ENCODE peak calls at places on chromosomes 11 and 22, in six cellular contexts. One of them, this sample, is unnamed.

GRCh38 chr11:3613998-3614741 is 27.6 kb downstream of the ART5 start:
- DNase-seq in nucleus accumbens: no peak
- DNase-seq in NCI-H1417: no peak
- DNase-seq in stimulated activated CD4-positive, alpha-beta T cell treated with anti-CD3 and anti-CD28 coated beads, TNF-alpha, amount 100 ng/mL, for 48 hours: no peak
- DNase-seq in fibroblast of mammary gland: no peak
- DNase-seq in stimulated activated CD8-positive, alpha-beta memory T cell treated with anti-CD3 and anti-CD28 coated beads, Interleukin-4, amount 100 ng/mL, for 48 hours: no peak
- DNase-seq in this sample: no peak

GRCh38 chr11:132872223-132872622 is 660.1 kb downstream of the OPCML start:
- DNase-seq in NCI-H1417: peak; percentile 22
- DNase-seq in nucleus accumbens: no peak
- DNase-seq in stimulated activated CD8-positive, alpha-beta memory T cell treated with anti-CD3 and anti-CD28 coated beads, Interleukin-4, amount 100 ng/mL, for 48 hours: no peak
- DNase-seq in stimulated activated CD4-positive, alpha-beta T cell treated with anti-CD3 and anti-CD28 coated beads, TNF-alpha, amount 100 ng/mL, for 48 hours: no peak
- DNase-seq in fibroblast of mammary gland: no peak
- DNase-seq in this sample: no peak

GRCh38 chr11:108556019-108556418 is 37.5 kb downstream of the EXPH5 start:
- DNase-seq in fibroblast of mammary gland: no peak
- DNase-seq in stimulated activated CD8-positive, alpha-beta memory T cell treated with anti-CD3 and anti-CD28 coated beads, Interleukin-4, amount 100 ng/mL, for 48 hours: no peak
- DNase-seq in NCI-H1417: no peak
- DNase-seq in stimulated activated CD4-positive, alpha-beta T cell treated with anti-CD3 and anti-CD28 coated beads, TNF-alpha, amount 100 ng/mL, for 48 hours: no peak
- DNase-seq in nucleus accumbens: no peak
- DNase-seq in this sample: no peak

GRCh38 chr11:68343761-68344256 is 31.4 kb downstream of the LRP5 start:
- DNase-seq in NCI-H1417: peak; percentile 79
- DNase-seq in stimulated activated CD8-positive, alpha-beta memory T cell treated with anti-CD3 and anti-CD28 coated beads, Interleukin-4, amount 100 ng/mL, for 48 hours: no peak
- DNase-seq in stimulated activated CD4-positive, alpha-beta T cell treated with anti-CD3 and anti-CD28 coated beads, TNF-alpha, amount 100 ng/mL, for 48 hours: no peak
- DNase-seq in fibroblast of mammary gland: no peak
- DNase-seq in nucleus accumbens: no peak
- DNase-seq in this sample: no peak

GRCh38 chr11:23509023-23509422 is 648.7 kb upstream of the CCDC179 start:
- DNase-seq in fibroblast of mammary gland: peak; percentile 60
- DNase-seq in stimulated activated CD8-positive, alpha-beta memory T cell treated with anti-CD3 and anti-CD28 coated beads, Interleukin-4, amount 100 ng/mL, for 48 hours: no peak
- DNase-seq in stimulated activated CD4-positive, alpha-beta T cell treated with anti-CD3 and anti-CD28 coated beads, TNF-alpha, amount 100 ng/mL, for 48 hours: no peak
- DNase-seq in nucleus accumbens: no peak
- DNase-seq in NCI-H1417: no peak
- DNase-seq in this sample: no peak

GRCh38 chr11:3004481-3004880 is 12.4 kb upstream of the NAP1L4 start:
- DNase-seq in NCI-H1417: no peak
- DNase-seq in stimulated activated CD8-positive, alpha-beta memory T cell treated with anti-CD3 and anti-CD28 coated beads, Interleukin-4, amount 100 ng/mL, for 48 hours: no peak
- DNase-seq in fibroblast of mammary gland: no peak
- DNase-seq in stimulated activated CD4-positive, alpha-beta T cell treated with anti-CD3 and anti-CD28 coated beads, TNF-alpha, amount 100 ng/mL, for 48 hours: no peak
- DNase-seq in nucleus accumbens: no peak
- DNase-seq in this sample: no peak

GRCh38 chr11:100908746-100909145 is 220.9 kb downstream of the PGR start:
- DNase-seq in stimulated activated CD4-positive, alpha-beta T cell treated with anti-CD3 and anti-CD28 coated beads, TNF-alpha, amount 100 ng/mL, for 48 hours: no peak
- DNase-seq in fibroblast of mammary gland: peak; percentile 54
- DNase-seq in nucleus accumbens: no peak
- DNase-seq in NCI-H1417: no peak
- DNase-seq in stimulated activated CD8-positive, alpha-beta memory T cell treated with anti-CD3 and anti-CD28 coated beads, Interleukin-4, amount 100 ng/mL, for 48 hours: no peak
- DNase-seq in this sample: no peak

GRCh38 chr11:2798951-2799761 is 86.4 kb downstream of the CDKN1C start:
- DNase-seq in NCI-H1417: no peak
- DNase-seq in stimulated activated CD4-positive, alpha-beta T cell treated with anti-CD3 and anti-CD28 coated beads, TNF-alpha, amount 100 ng/mL, for 48 hours: no peak
- DNase-seq in nucleus accumbens: no peak
- DNase-seq in stimulated activated CD8-positive, alpha-beta memory T cell treated with anti-CD3 and anti-CD28 coated beads, Interleukin-4, amount 100 ng/mL, for 48 hours: no peak
- DNase-seq in fibroblast of mammary gland: no peak
- DNase-seq in this sample: no peak

GRCh38 chr22:42151924-42152635 is 21.5 kb upstream of the CYP2D6 start:
- DNase-seq in NCI-H1417: no peak
- DNase-seq in fibroblast of mammary gland: no peak
- DNase-seq in stimulated activated CD8-positive, alpha-beta memory T cell treated with anti-CD3 and anti-CD28 coated beads, Interleukin-4, amount 100 ng/mL, for 48 hours: no peak
- DNase-seq in stimulated activated CD4-positive, alpha-beta T cell treated with anti-CD3 and anti-CD28 coated beads, TNF-alpha, amount 100 ng/mL, for 48 hours: no peak
- DNase-seq in nucleus accumbens: no peak
- DNase-seq in this sample: no peak

GRCh38 chr11:116215471-116216113 is 557.2 kb downstream of the BUD13 start:
- DNase-seq in stimulated activated CD8-positive, alpha-beta memory T cell treated with anti-CD3 and anti-CD28 coated beads, Interleukin-4, amount 100 ng/mL, for 48 hours: no peak
- DNase-seq in nucleus accumbens: no peak
- DNase-seq in stimulated activated CD4-positive, alpha-beta T cell treated with anti-CD3 and anti-CD28 coated beads, TNF-alpha, amount 100 ng/mL, for 48 hours: no peak
- DNase-seq in NCI-H1417: no peak
- DNase-seq in fibroblast of mammary gland: no peak
- DNase-seq in this sample: no peak

GRCh38 chr22:31218565-31219262 is 6.6 kb downstream of the LIMK2 start:
- DNase-seq in stimulated activated CD4-positive, alpha-beta T cell treated with anti-CD3 and anti-CD28 coated beads, TNF-alpha, amount 100 ng/mL, for 48 hours: no peak
- DNase-seq in stimulated activated CD8-positive, alpha-beta memory T cell treated with anti-CD3 and anti-CD28 coated beads, Interleukin-4, amount 100 ng/mL, for 48 hours: no peak
- DNase-seq in NCI-H1417: no peak
- DNase-seq in fibroblast of mammary gland: no peak
- DNase-seq in nucleus accumbens: no peak
- DNase-seq in this sample: no peak

GRCh38 chr11:65766535-65766934 is 14.2 kb downstream of the AP5B1 start:
- DNase-seq in NCI-H1417: no peak
- DNase-seq in stimulated activated CD8-positive, alpha-beta memory T cell treated with anti-CD3 and anti-CD28 coated beads, Interleukin-4, amount 100 ng/mL, for 48 hours: no peak
- DNase-seq in fibroblast of mammary gland: peak; percentile 48
- DNase-seq in stimulated activated CD4-positive, alpha-beta T cell treated with anti-CD3 and anti-CD28 coated beads, TNF-alpha, amount 100 ng/mL, for 48 hours: no peak
- DNase-seq in nucleus accumbens: no peak
- DNase-seq in this sample: no peak

GRCh38 chr22:38981005-38981658 is 1.0 kb upstream of the APOBEC3B start:
- DNase-seq in nucleus accumbens: no peak
- DNase-seq in fibroblast of mammary gland: peak; percentile 5
- DNase-seq in NCI-H1417: no peak
- DNase-seq in stimulated activated CD8-positive, alpha-beta memory T cell treated with anti-CD3 and anti-CD28 coated beads, Interleukin-4, amount 100 ng/mL, for 48 hours: no peak
- DNase-seq in stimulated activated CD4-positive, alpha-beta T cell treated with anti-CD3 and anti-CD28 coated beads, TNF-alpha, amount 100 ng/mL, for 48 hours: no peak
- DNase-seq in this sample: no peak

GRCh38 chr11:122189259-122189658 is 73.2 kb upstream of the BLID start:
- DNase-seq in stimulated activated CD8-positive, alpha-beta memory T cell treated with anti-CD3 and anti-CD28 coated beads, Interleukin-4, amount 100 ng/mL, for 48 hours: no peak
- DNase-seq in fibroblast of mammary gland: peak; percentile 97
- DNase-seq in stimulated activated CD4-positive, alpha-beta T cell treated with anti-CD3 and anti-CD28 coated beads, TNF-alpha, amount 100 ng/mL, for 48 hours: no peak
- DNase-seq in nucleus accumbens: no peak
- DNase-seq in NCI-H1417: no peak
- DNase-seq in this sample: no peak

GRCh38 chr11:93329936-93330445 is 551 bp upstream of the DEUP1 start:
- DNase-seq in stimulated activated CD8-positive, alpha-beta memory T cell treated with anti-CD3 and anti-CD28 coated beads, Interleukin-4, amount 100 ng/mL, for 48 hours: no peak
- DNase-seq in fibroblast of mammary gland: peak; percentile 4
- DNase-seq in nucleus accumbens: no peak
- DNase-seq in NCI-H1417: peak; percentile 88
- DNase-seq in stimulated activated CD4-positive, alpha-beta T cell treated with anti-CD3 and anti-CD28 coated beads, TNF-alpha, amount 100 ng/mL, for 48 hours: no peak
- DNase-seq in this sample: no peak